ENCODE peak calls at places on chromosomes 11 and 22, in five cellular contexts. One of them, this sample, is unnamed.

GRCh38 chr22:46848227-46848626 is 85.8 kb downstream of the TBC1D22A start:
- ATAC-seq in upper lobe of right lung: no peak
- ATAC-seq in activated T-cell treated with anti-CD3 and anti-CD28 coated beads, Interleukin-2, amount 50 U/mL, for 4 hours: no peak
- ATAC-seq in body of pancreas: no peak
- ATAC-seq in right cardiac atrium: no peak
- ATAC-seq in this sample: no peak

GRCh38 chr11:64803846-64804345 is 882 bp upstream of the MAP4K2 start:
- ATAC-seq in upper lobe of right lung: peak
- ATAC-seq in right cardiac atrium: peak
- ATAC-seq in activated T-cell treated with anti-CD3 and anti-CD28 coated beads, Interleukin-2, amount 50 U/mL, for 4 hours: no peak
- ATAC-seq in body of pancreas: no peak
- ATAC-seq in this sample: peak

GRCh38 chr22:19708323-19709011 is 5.8 kb upstream of the SEPTIN5 start:
- ATAC-seq in body of pancreas: no peak
- ATAC-seq in upper lobe of right lung: peak
- ATAC-seq in activated T-cell treated with anti-CD3 and anti-CD28 coated beads, Interleukin-2, amount 50 U/mL, for 4 hours: no peak
- ATAC-seq in right cardiac atrium: peak
- ATAC-seq in this sample: no peak

GRCh38 chr11:134150195-134150903 is 73.4 kb downstream of the NCAPD3 start:
- ATAC-seq in activated T-cell treated with anti-CD3 and anti-CD28 coated beads, Interleukin-2, amount 50 U/mL, for 4 hours: peak
- ATAC-seq in upper lobe of right lung: no peak
- ATAC-seq in body of pancreas: no peak
- ATAC-seq in right cardiac atrium: no peak
- ATAC-seq in this sample: peak

GRCh38 chr11:120316880-120317688 is 8.0 kb upstream of the TLCD5 start:
- ATAC-seq in right cardiac atrium: peak
- ATAC-seq in body of pancreas: peak
- ATAC-seq in activated T-cell treated with anti-CD3 and anti-CD28 coated beads, Interleukin-2, amount 50 U/mL, for 4 hours: no peak
- ATAC-seq in upper lobe of right lung: peak
- ATAC-seq in this sample: no peak

GRCh38 chr11:33207408-33207985 is 46.2 kb upstream of the CSTF3 start:
- ATAC-seq in activated T-cell treated with anti-CD3 and anti-CD28 coated beads, Interleukin-2, amount 50 U/mL, for 4 hours: no peak
- ATAC-seq in upper lobe of right lung: peak
- ATAC-seq in right cardiac atrium: peak
- ATAC-seq in body of pancreas: peak
- ATAC-seq in this sample: no peak

GRCh38 chr11:30143098-30143705 is 87.6 kb upstream of the FSHB start:
- ATAC-seq in right cardiac atrium: no peak
- ATAC-seq in body of pancreas: no peak
- ATAC-seq in upper lobe of right lung: peak
- ATAC-seq in activated T-cell treated with anti-CD3 and anti-CD28 coated beads, Interleukin-2, amount 50 U/mL, for 4 hours: no peak
- ATAC-seq in this sample: no peak

GRCh38 chr11:67384851-67385366 is 6.9 kb upstream of the RAD9A start:
- ATAC-seq in body of pancreas: peak
- ATAC-seq in right cardiac atrium: no peak
- ATAC-seq in activated T-cell treated with anti-CD3 and anti-CD28 coated beads, Interleukin-2, amount 50 U/mL, for 4 hours: no peak
- ATAC-seq in upper lobe of right lung: peak
- ATAC-seq in this sample: no peak

GRCh38 chr11:121038642-121039409 is 14.9 kb downstream of the TBCEL start:
- ATAC-seq in upper lobe of right lung: no peak
- ATAC-seq in activated T-cell treated with anti-CD3 and anti-CD28 coated beads, Interleukin-2, amount 50 U/mL, for 4 hours: no peak
- ATAC-seq in body of pancreas: no peak
- ATAC-seq in right cardiac atrium: no peak
- ATAC-seq in this sample: no peak

This sample was measured in activated T-helper 17 cell treated with anti-CD3 and anti-CD28 coated beads, Interleukin-2, amount 50 U/mL, for 72 hours.